ENCODE peak calls at places on chromosomes 3 and 15, in ten cellular contexts. E is right cardiac atrium; K is stomach; Z is mucosa of descending colon; P is naive thymus-derived CD4-positive, alpha-beta T cell; R is right lobe of liver; T is GM23248; A is psoas muscle; X is Peyer's patch; F is neural progenitor cell. C is an unnamed sample.

GRCh38 chr3:193971268-193971751 is 164.6 kb upstream of the HES1 start:
- DNase-seq in E (no peak), K (peak; percentile 78), Z (peak; percentile 70), P (no peak), R (no peak), T (peak; percentile 22), A (no peak), X (peak; percentile 65), F (no peak), C (no peak)

GRCh38 chr3:10515884-10516495 is 10.6 kb upstream of the ATP2B2 start:
- DNase-seq in E (no peak), K (no peak), Z (no peak), P (no peak), R (no peak), T (no peak), A (no peak), X (peak; percentile 29), F (peak; percentile 52), C (no peak)

GRCh38 chr3:135099734-135100348 is 304.8 kb downstream of the EPHB1 start:
- DNase-seq in E (no peak), K (no peak), Z (no peak), P (no peak), R (no peak), T (no peak), A (no peak), X (no peak), F (no peak), C (no peak)

GRCh38 chr15:69542028-69542427 is 89.4 kb downstream of the RPLP1 start:
- DNase-seq in E (no peak), K (no peak), Z (no peak), P (no peak), R (no peak), T (no peak), A (no peak), X (no peak), F (no peak), C (no peak)

GRCh38 chr15:50685191-50685975 is 1.2 kb downstream of the TRPM7 start:
- DNase-seq in E (no peak), K (no peak), Z (no peak), P (no peak), R (no peak), T (peak; percentile 39), A (no peak), X (no peak), F (no peak), C (no peak)

GRCh38 chr3:111904376-111905241 is 45.5 kb downstream of the PHLDB2 start:
- DNase-seq in E (no peak), K (no peak), Z (no peak), P (no peak), R (no peak), T (peak; percentile 94), A (no peak), X (no peak), F (no peak), C (no peak)

GRCh38 chr3:60384352-60384751 is 866.9 kb downstream of the FHIT start:
- DNase-seq in E (no peak), K (no peak), Z (no peak), P (no peak), R (no peak), T (no peak), A (no peak), X (no peak), F (no peak), C (no peak)

GRCh38 chr3:149771652-149772271 is 19.5 kb upstream of the COMMD2 start:
- DNase-seq in E (peak; percentile 30), K (peak; percentile 57), Z (no peak), P (no peak), R (no peak), T (peak; percentile 71), A (no peak), X (peak; percentile 76), F (peak; percentile 81), C (peak; percentile 18)

GRCh38 chr3:194389269-194389668 is 9.8 kb downstream of the GP5 start:
- DNase-seq in E (no peak), K (no peak), Z (no peak), P (no peak), R (no peak), T (no peak), A (no peak), X (peak; percentile 40), F (no peak), C (no peak)

GRCh38 chr15:74631935-74632560 is 16.4 kb downstream of the CLK3 start:
- DNase-seq in E (peak; percentile 66), K (peak; percentile 69), Z (peak; percentile 56), P (peak; percentile 33), R (peak; percentile 73), T (peak; percentile 71), A (peak; percentile 55), X (peak; percentile 86), F (peak; percentile 72), C (peak; percentile 65)

GRCh38 chr15:43251185-43251862 is 15.4 kb downstream of the TGM5 start:
- DNase-seq in E (no peak), K (no peak), Z (no peak), P (no peak), R (no peak), T (no peak), A (no peak), X (no peak), F (no peak), C (no peak)

DNA sequence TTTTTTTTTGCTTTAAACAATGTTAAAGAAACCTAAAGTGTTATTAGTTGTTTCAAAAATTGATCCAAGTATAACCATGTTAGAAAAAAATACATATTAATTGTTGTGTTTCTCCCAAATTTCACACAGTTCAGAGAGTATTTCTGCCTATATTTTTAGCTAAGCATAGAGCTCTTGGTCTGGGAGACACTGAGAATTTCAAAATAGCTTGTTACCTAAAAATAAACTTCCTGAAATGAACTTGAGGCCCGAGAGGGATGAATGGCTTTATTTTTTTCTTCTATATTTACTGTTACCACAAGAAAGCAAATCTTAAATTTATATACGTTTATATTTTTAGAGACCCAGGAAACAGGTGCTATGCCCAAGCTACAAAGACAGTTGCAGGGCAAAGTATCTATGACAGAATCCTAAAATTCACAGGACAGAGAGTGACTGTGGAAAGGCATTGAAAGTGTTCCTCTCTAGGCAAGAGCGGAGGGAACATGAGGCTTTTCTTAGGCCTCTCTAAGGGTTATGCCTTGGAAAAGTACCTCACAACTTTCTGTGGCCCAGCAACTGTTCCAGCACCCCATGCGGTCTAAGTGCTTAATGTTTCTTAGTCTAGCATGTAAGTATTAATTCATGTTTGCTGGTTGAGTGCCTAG is 36.4 kb downstream of the TGFBR2 start:
- DNase-seq in E (no peak), K (no peak), Z (no peak), P (no peak), R (no peak), T (no peak), A (no peak), X (no peak), F (no peak), C (no peak)
- H3K4me1 ChIP-seq in E (peaks cover 27% of the 10 kb centered on the region), K (peaks cover 53% of the 10 kb centered on the region), Z (peaks cover 14% of the 10 kb centered on the region), P (peaks cover 97% of the 10 kb centered on the region), R (no peaks in the 10 kb centered on the region), T (peaks cover 40% of the 10 kb centered on the region), A (peaks cover 51% of the 10 kb centered on the region), X (peaks cover 18% of the 10 kb centered on the region), F (no peaks in the 10 kb centered on the region), C (peaks cover 73% of the 10 kb centered on the region)

GRCh38 chr3:37999836-38000235 is 9.2 kb downstream of the VILL start:
- DNase-seq in E (peak; percentile 11), K (peak; percentile 20), Z (peak; percentile 24), P (no peak), R (peak; percentile 19), T (no peak), A (no peak), X (peak; percentile 36), F (no peak), C (no peak)
- H3K4me1 ChIP-seq in E (no peaks in the 10 kb centered on the region), K (peaks cover 45% of the 10 kb centered on the region), Z (peaks cover 40% of the 10 kb centered on the region), P (peaks cover 37% of the 10 kb centered on the region), R (no peaks in the 10 kb centered on the region), T (peaks cover 3% of the 10 kb centered on the region), A (peaks cover 10% of the 10 kb centered on the region), X (peaks cover 12% of the 10 kb centered on the region), F (no peaks in the 10 kb centered on the region), C (peaks cover 14% of the 10 kb centered on the region)

DNA sequence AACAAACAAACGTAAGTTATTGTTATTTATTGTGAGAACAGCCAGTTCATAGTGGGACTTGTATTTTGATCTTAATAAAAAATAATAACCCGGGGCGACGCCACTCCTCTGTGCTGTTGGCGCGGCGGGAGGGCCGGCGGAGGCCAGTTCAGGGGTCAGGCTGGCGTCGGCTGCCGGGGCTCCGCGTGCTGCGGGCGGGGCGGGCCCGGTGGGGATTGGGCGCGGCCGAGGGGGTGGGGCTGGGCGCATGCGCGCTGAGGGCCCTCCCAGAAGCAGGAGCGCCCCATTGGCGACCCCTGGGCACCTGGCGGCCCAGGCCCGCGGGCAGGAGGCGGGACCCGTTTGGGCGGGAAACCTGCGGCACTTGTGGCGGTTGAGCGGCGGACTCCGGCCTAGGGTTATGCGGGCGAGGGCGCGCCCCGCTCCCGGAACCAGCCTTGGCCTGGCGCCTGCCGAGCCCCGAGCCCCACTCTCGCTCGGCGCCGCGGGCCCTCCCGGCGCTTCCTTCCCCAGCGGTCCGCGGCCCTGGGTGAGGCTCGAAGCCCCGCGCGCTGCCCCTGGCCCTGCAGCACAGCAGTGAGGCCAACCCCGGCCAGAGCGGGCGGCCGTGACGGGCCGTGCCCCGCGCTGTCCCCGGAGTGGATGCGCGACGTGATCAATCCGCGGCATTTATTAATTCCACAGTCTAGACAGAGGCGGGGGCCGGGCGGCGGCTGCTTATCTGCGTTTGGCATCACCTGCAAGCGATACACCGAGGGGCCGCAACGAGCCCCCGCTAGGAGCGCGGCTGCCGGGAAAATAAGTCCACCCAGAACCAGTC is 6.0 kb downstream of the ISL2 start:
- DNase-seq in E (no peak), K (no peak), Z (no peak), P (no peak), R (no peak), T (no peak), A (no peak), X (peak; percentile 51), F (peak; percentile 69), C (no peak)
- H3K4me1 ChIP-seq in E (peaks cover 8% of the 10 kb centered on the region), K (peaks cover 66% of the 10 kb centered on the region), Z (peaks cover 42% of the 10 kb centered on the region), P (peaks cover 52% of the 10 kb centered on the region), R (no peaks in the 10 kb centered on the region), T (no peaks in the 10 kb centered on the region), A (peaks cover 43% of the 10 kb centered on the region), X (peaks cover 60% of the 10 kb centered on the region), F (peaks cover 31% of the 10 kb centered on the region), C (peaks cover 78% of the 10 kb centered on the region)

GRCh38 chr3:66539466-66539989 is 38.7 kb upstream of the LRIG1 start:
- DNase-seq in E (no peak), K (no peak), Z (no peak), P (no peak), R (no peak), T (no peak), A (no peak), X (no peak), F (no peak), C (no peak)

GRCh38 chr3:66534304-66534703 is 33.5 kb upstream of the LRIG1 start:
- DNase-seq in E (no peak), K (no peak), Z (no peak), P (no peak), R (no peak), T (no peak), A (no peak), X (no peak), F (no peak), C (no peak)

GRCh38 chr3:66536791-66537190 is 36.0 kb upstream of the LRIG1 start:
- DNase-seq in E (no peak), K (no peak), Z (no peak), P (no peak), R (no peak), T (no peak), A (no peak), X (no peak), F (no peak), C (no peak)

GRCh38 chr3:66538390-66538789 is 37.6 kb upstream of the LRIG1 start:
- DNase-seq in E (no peak), K (no peak), Z (no peak), P (no peak), R (no peak), T (no peak), A (no peak), X (no peak), F (no peak), C (no peak)

GRCh38 chr3:66537735-66538134 is 36.9 kb upstream of the LRIG1 start:
- DNase-seq in E (no peak), K (no peak), Z (no peak), P (no peak), R (no peak), T (no peak), A (no peak), X (no peak), F (peak; percentile 19), C (no peak)
- H3K4me1 ChIP-seq in E (no peaks in the 10 kb centered on the region), K (no peaks in the 10 kb centered on the region), Z (no peaks in the 10 kb centered on the region), P (no peaks in the 10 kb centered on the region), R (no peaks in the 10 kb centered on the region), T (no peaks in the 10 kb centered on the region), A (peaks cover 8% of the 10 kb centered on the region), X (no peaks in the 10 kb centered on the region), F (peaks cover 45% of the 10 kb centered on the region), C (no peaks in the 10 kb centered on the region)